ENCODE peak calls at places on chromosomes 6 and 20, in nine cellular contexts. M, F, P, D, Y, L, C, H and K are unnamed samples. For H3K9me3, the result is how much of the 10 kb centered on the place peaks cover.

GRCh38 chr20:5567644-5568043 is 182.6 kb upstream of the SHLD1 start:
- DNase-seq in L (no peak), C (no peak), M (no peak), H (no peak), Y (no peak), F (no peak), D (no peak), P (no peak), K (no peak)

GRCh38 chr6:31042801-31043200 is 32.5 kb downstream of the MUC22 start:
- DNase-seq in Y (peak), P (peak), L (peak), D (peak), C (peak), M (peak), F (peak), H (peak), K (no peak)

GRCh38 chr20:44745560-44746366 is at the start of gene KCNK15:
- DNase-seq in L (no peak), H (peak), C (peak), P (peak), Y (peak), F (peak), M (no peak), D (peak), K (no peak)

GRCh38 chr6:136566007-136566487 is 15.8 kb upstream of the MAP7 start:
- DNase-seq in L (no peak), H (no peak), M (no peak), F (no peak), P (no peak), D (no peak), Y (no peak), C (peak), K (no peak)

GRCh38 chr6:114080891-114081510 is 110.1 kb upstream of the HDAC2 start:
- DNase-seq in F (no peak), H (no peak), Y (no peak), C (no peak), P (peak), M (no peak), D (no peak), L (peak), K (no peak)

GRCh38 chr6:34531580-34532201 is 24.4 kb downstream of the SPDEF start:
- DNase-seq in F (peak), C (peak), H (peak), D (peak), L (peak), P (no peak), Y (peak), M (peak), K (no peak)

GRCh38 chr6:31701666-31702420 is 1.3 kb downstream of the ABHD16A start:
- DNase-seq in M (no peak), D (peak), Y (no peak), P (peak), F (no peak), C (peak), L (peak), H (no peak), K (no peak)

GRCh38 chr6:146106532-146106931 is 77.7 kb downstream of the GRM1 start:
- DNase-seq in P (no peak), D (no peak), M (no peak), L (no peak), Y (no peak), H (no peak), C (no peak), F (no peak), K (no peak)

GRCh38 chr20:44235702-44236101 is 11.4 kb upstream of the GDAP1L1 start:
- DNase-seq in D (no peak), C (no peak), L (no peak), P (no peak), H (no peak), F (no peak), Y (no peak), M (no peak), K (no peak)

GRCh38 chr6:132952468-132952867 is 138.1 kb downstream of the RPS12 start:
- DNase-seq in P (peak), H (no peak), D (peak), C (no peak), L (peak), F (no peak), Y (no peak), M (no peak), K (no peak)

GRCh38 chr6:45327956-45328522 is at the start of gene RUNX2:
- DNase-seq in L (peak), F (no peak), Y (no peak), P (peak), H (peak), M (peak), C (no peak), D (peak), K (no peak)

GRCh38 chr6:105112577-105112976 is 67.2 kb downstream of the POPDC3 start:
- DNase-seq in D (no peak), M (no peak), F (no peak), L (no peak), H (no peak), Y (no peak), C (no peak), P (peak), K (no peak)

GRCh38 chr20:49475979-49476378 is 6.5 kb downstream of the KCNB1 start:
- DNase-seq in Y (no peak), D (no peak), C (no peak), L (no peak), M (no peak), F (no peak), P (no peak), H (no peak), K (no peak)

GRCh38 chr20:35091808-35092523 is 641 bp downstream of the TRPC4AP start:
- DNase-seq in Y (no peak), P (peak), C (peak), M (no peak), H (no peak), F (peak), D (peak), L (peak), K (no peak)

GRCh38 chr6:42179956-42180335 is 6.8 kb downstream of the GUCA1A start:
- DNase-seq in C (no peak), D (peak), F (no peak), Y (no peak), H (no peak), L (no peak), M (no peak), P (peak), K (no peak)

GRCh38 chr6:8435093-8435844 is at the start of gene SLC35B3:
- DNase-seq in C (peak), F (peak), P (peak), M (peak), L (peak), Y (peak), D (peak), H (peak), K (peak)

GRCh38 chr6:89637960-89638319 is 607 bp downstream of the LYRM2 start:
- DNase-seq in Y (no peak), F (no peak), P (no peak), H (no peak), M (no peak), C (no peak), D (no peak), L (no peak), K (no peak)

GRCh38 chr6:36912583-36912982 is 26.8 kb downstream of the C6orf89 start:
- DNase-seq in M (no peak), F (no peak), C (no peak), P (peak), D (peak), H (no peak), L (peak), Y (no peak), K (peak)

GRCh38 chr6:1832844-1833787 is 223.4 kb downstream of the FOXC1 start:
- DNase-seq in P (no peak), M (no peak), H (no peak), C (peak), Y (peak), L (peak), D (peak), F (peak), K (no peak)

DNA sequence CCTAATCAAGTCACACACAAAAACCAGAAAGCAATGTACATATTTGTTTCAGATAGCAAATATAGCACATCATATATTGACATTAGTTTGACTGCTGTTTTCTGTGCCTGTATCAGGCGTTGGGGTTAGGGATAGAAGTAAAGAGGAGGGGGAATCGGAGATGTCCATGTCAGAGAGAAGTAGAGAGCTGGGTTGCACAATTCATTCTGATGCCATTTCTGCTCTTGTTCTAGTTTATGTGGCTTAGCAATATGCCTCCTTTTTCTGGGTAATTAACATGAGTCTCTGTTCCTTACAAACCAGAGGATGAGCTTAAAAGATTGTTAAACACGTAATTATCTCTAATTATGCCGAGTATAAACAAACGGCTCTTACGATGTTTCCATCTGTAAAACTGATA is 14.7 kb upstream of the IPCEF1 start:
- DNase-seq in D (no peak), Y (no peak), F (no peak), H (no peak), C (no peak), P (no peak), L (no peak), M (no peak), K (no peak)
- H3K9me3 ChIP-seq in D (under half), Y (under half), F (under half), H (under half), C (under half), P (under half), L (under half), M (under half), K (under half)

GRCh38 chr20:31454374-31454773 is 13.9 kb downstream of the DEFB123 start:
- DNase-seq in C (no peak), M (no peak), L (no peak), F (no peak), Y (no peak), H (no peak), P (no peak), D (no peak), K (no peak)

GRCh38 chr20:31449511-31450128 is 9.2 kb downstream of the DEFB123 start:
- DNase-seq in Y (no peak), L (no peak), P (no peak), C (no peak), F (no peak), H (no peak), D (no peak), M (no peak), K (no peak)

DNA sequence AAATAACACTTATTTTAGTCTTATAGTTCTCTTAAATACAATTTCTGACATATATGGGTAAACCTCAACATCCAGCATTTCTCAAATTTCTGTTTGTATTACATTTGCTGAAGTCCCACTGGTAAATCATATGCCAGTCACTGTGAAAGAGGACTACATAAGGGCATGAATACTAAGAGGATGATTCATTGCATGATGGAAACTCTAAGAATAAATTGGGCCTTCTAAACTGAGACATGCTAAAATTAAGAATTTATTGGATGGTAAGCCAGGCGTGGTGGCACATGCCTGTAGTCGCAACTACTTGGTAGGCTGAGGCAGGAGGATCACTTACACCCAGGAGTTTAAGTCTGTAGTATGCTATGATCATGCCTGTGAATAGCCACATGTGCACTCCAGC is 12.1 kb downstream of the DEFB123 start:
- DNase-seq in H (no peak), D (no peak), Y (no peak), M (no peak), C (no peak), L (no peak), P (peak), F (no peak), K (no peak)
- H3K9me3 ChIP-seq in H (under half), D (under half), Y (under half), M (half or more), C (under half), L (under half), P (under half), F (under half), K (under half)

GRCh38 chr6:168280020-168280898 is 39.3 kb downstream of the DACT2 start:
- DNase-seq in M (no peak), C (no peak), F (no peak), H (no peak), D (no peak), L (no peak), Y (no peak), P (no peak), K (no peak)

GRCh38 chr6:168280899-168281245 is 38.7 kb downstream of the DACT2 start:
- DNase-seq in H (no peak), L (no peak), C (no peak), D (no peak), F (no peak), P (no peak), M (no peak), Y (no peak), K (no peak)

GRCh38 chr6:168277274-168277669 is 42.3 kb downstream of the DACT2 start:
- DNase-seq in D (no peak), L (no peak), P (no peak), Y (no peak), C (no peak), H (no peak), M (no peak), F (no peak), K (no peak)

GRCh38 chr6:168279403-168279935 is 40.1 kb downstream of the DACT2 start:
- DNase-seq in C (no peak), P (no peak), M (no peak), D (no peak), H (no peak), L (no peak), Y (no peak), F (no peak), K (no peak)

GRCh38 chr6:168278904-168279303 is 40.7 kb downstream of the DACT2 start:
- DNase-seq in C (no peak), P (no peak), D (no peak), L (no peak), Y (no peak), F (no peak), H (no peak), M (no peak), K (no peak)
- H3K9me3 ChIP-seq in C (under half), P (under half), D (half or more), L (under half), Y (under half), F (under half), H (under half), M (under half), K (under half)

DNA sequence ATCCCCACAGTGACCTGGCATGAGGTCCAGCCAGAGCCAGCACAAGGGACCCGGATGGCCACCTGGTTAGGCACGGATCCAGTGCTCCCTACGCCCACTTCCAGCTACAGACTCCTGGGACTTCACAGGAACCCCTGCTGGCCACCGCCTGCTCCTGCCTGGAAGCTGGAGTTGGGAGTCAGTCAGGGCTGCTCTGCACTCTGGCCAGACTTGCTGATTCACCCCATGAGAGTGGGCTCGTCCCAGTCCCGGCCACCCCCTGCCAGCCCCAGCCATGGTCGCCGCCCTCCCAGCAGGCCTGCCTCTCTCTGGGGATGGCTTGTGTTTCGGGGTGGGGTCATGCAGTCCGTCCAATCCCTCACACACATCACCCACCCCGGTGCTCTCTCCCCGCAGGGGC is 125.8 kb downstream of the DLL1 start:
- DNase-seq in Y (no peak), L (no peak), C (peak), F (no peak), M (peak), P (peak), D (no peak), H (peak), K (no peak)
- H3K9me3 ChIP-seq in Y (under half), L (under half), C (under half), F (under half), M (under half), P (under half), D (half or more), H (under half), K (under half)

GRCh38 chr6:351011-351866 is 40.3 kb upstream of the IRF4 start:
- DNase-seq in L (no peak), D (no peak), P (no peak), C (peak), H (no peak), Y (no peak), M (no peak), F (no peak), K (no peak)
- H3K9me3 ChIP-seq in L (under half), D (under half), P (under half), C (under half), H (under half), Y (under half), M (half or more), F (under half), K (under half)

DNA sequence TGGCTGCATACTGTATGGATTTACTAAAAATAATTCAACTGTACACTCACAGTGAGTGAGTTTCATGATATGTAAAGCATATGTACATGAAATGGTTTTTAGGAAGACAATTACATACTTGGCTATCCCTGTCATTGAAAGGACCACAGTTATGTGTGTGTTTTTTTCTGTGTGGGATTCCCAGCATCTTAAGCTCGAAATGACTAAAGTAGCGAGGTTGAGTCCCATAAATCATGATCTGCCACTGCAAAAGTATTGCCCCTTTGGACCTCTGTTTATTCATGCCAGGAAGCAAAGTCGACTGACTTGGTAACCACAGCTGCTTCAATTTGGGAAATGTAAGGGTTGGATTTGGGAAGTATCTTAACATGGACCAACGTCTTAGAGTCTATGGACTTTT is 5.5 kb upstream of the SALL4 start:
- DNase-seq in M (no peak), P (no peak), Y (no peak), D (peak), L (no peak), C (no peak), F (no peak), H (no peak), K (no peak)
- H3K9me3 ChIP-seq in M (under half), P (under half), Y (under half), D (under half), L (under half), C (under half), F (under half), H (under half), K (under half)

GRCh38 chr20:60637801-60638200 is 614.3 kb upstream of the CDH4 start:
- DNase-seq in H (no peak), M (no peak), C (no peak), Y (no peak), L (no peak), F (no peak), P (no peak), D (no peak), K (no peak)
- H3K9me3 ChIP-seq in H (under half), M (under half), C (under half), Y (under half), L (under half), F (under half), P (under half), D (under half), K (under half)

GRCh38 chr20:16106191-16106849 is 466.9 kb downstream of the KIF16B start:
- DNase-seq in Y (no peak), P (no peak), C (no peak), D (no peak), L (no peak), M (no peak), H (no peak), F (no peak), K (no peak)

GRCh38 chr20:16111132-16111852 is 462.0 kb downstream of the KIF16B start:
- DNase-seq in P (no peak), M (no peak), L (no peak), F (no peak), Y (peak), H (no peak), D (no peak), C (no peak), K (no peak)

GRCh38 chr20:16107172-16107870 is 465.9 kb downstream of the KIF16B start:
- DNase-seq in F (no peak), M (no peak), D (no peak), H (no peak), C (no peak), L (no peak), P (no peak), Y (no peak), K (no peak)

GRCh38 chr20:16115891-16116577 is 457.2 kb downstream of the KIF16B start:
- DNase-seq in P (no peak), C (peak), Y (peak), F (no peak), L (no peak), M (no peak), D (no peak), H (peak), K (no peak)

GRCh38 chr20:16111853-16112412 is 461.3 kb downstream of the KIF16B start:
- DNase-seq in C (no peak), P (no peak), H (no peak), D (no peak), Y (peak), M (no peak), F (no peak), L (no peak), K (no peak)
- H3K9me3 ChIP-seq in C (under half), P (under half), H (under half), D (under half), Y (under half), M (under half), F (under half), L (under half), K (under half)